ENCODE peak calls at places on chromosome 21, in six cellular contexts. G is esophagus muscularis mucosa, N is HS-27A, I is EL, K is hepatic stellate cell, Y is fibroblast of lung. Q is an unnamed sample.

GRCh38 chr21:46475296-46475695 is 16.6 kb downstream of the DIP2A start:
- DNase-seq in I (no peak), K (no peak), G (no peak), N (no peak), Y (no peak), Q (no peak)

GRCh38 chr21:45938811-45939520 is 42.6 kb upstream of the COL6A1 start:
- DNase-seq in G (no peak), Y (no peak), K (no peak), I (no peak), N (no peak), Q (no peak)

GRCh38 chr21:42086969-42087368 is 15.9 kb downstream of the UMODL1 start:
- DNase-seq in N (no peak), G (no peak), I (no peak), Y (no peak), K (no peak), Q (no peak)

GRCh38 chr21:42254631-42255030 is 35.7 kb downstream of the ABCG1 start:
- DNase-seq in I (no peak), N (no peak), Y (no peak), G (no peak), K (no peak), Q (no peak)

GRCh38 chr21:26506951-26507350 is 66.1 kb downstream of the CYYR1 start:
- DNase-seq in I (peak), K (peak), Y (peak), G (no peak), N (peak), Q (peak)

GRCh38 chr21:39392981-39393380 is 44.1 kb upstream of the HMGN1 start:
- DNase-seq in N (no peak), G (no peak), K (no peak), Y (no peak), I (no peak), Q (no peak)

GRCh38 chr21:44919913-44920693 is 596 bp downstream of the ITGB2 start:
- DNase-seq in K (no peak), Y (no peak), I (no peak), G (no peak), N (no peak), Q (no peak)

GRCh38 chr21:42002421-42002958 is 7.7 kb downstream of the ZBTB21 start:
- DNase-seq in G (peak), I (peak), N (no peak), Y (peak), K (peak), Q (peak)

GRCh38 chr21:26026113-26026512 is 144.5 kb downstream of the APP start:
- DNase-seq in K (no peak), Y (no peak), G (no peak), N (no peak), I (no peak), Q (no peak)

GRCh38 chr21:28913071-28913470 is 79.6 kb downstream of the LTN1 start:
- DNase-seq in Y (no peak), I (no peak), K (no peak), N (no peak), G (no peak), Q (no peak)

Q was measured in lung microvascular endothelial cell.